ENCODE peak calls at places on chromosomes 13 and 19, in five cellular contexts. One of them, this sample, is unnamed.

GRCh38 chr13:57725480-57725879 is 93.9 kb downstream of the PCDH17 start:
- DNase-seq in ovary: no peak
- DNase-seq in testis: no peak
- DNase-seq in mesenchymal stem cell: no peak
- DNase-seq in mucosa of descending colon: no peak
- DNase-seq in this sample: no peak

GRCh38 chr13:102227696-102228095 is 174.2 kb downstream of the FGF14 start:
- DNase-seq in ovary: no peak
- DNase-seq in testis: no peak
- DNase-seq in mesenchymal stem cell: no peak
- DNase-seq in mucosa of descending colon: no peak
- DNase-seq in this sample: no peak

GRCh38 chr13:51942189-51942588 is 69.1 kb downstream of the ATP7B start:
- DNase-seq in ovary: no peak
- DNase-seq in testis: no peak
- DNase-seq in mesenchymal stem cell: no peak
- DNase-seq in mucosa of descending colon: peak; percentile 89
- DNase-seq in this sample: no peak

GRCh38 chr13:34076943-34077703 is 259.2 kb downstream of the RFC3 start:
- DNase-seq in ovary: no peak
- DNase-seq in testis: no peak
- DNase-seq in mesenchymal stem cell: peak; percentile 53
- DNase-seq in mucosa of descending colon: no peak
- DNase-seq in this sample: no peak

GRCh38 chr13:111612918-111613317 is 292.5 kb downstream of the TEX29 start:
- DNase-seq in ovary: no peak
- DNase-seq in testis: no peak
- DNase-seq in mesenchymal stem cell: no peak
- DNase-seq in mucosa of descending colon: no peak
- DNase-seq in this sample: no peak

GRCh38 chr13:113106666-113107065 is 1.1 kb downstream of the F7 start:
- DNase-seq in ovary: no peak
- DNase-seq in testis: no peak
- DNase-seq in mesenchymal stem cell: no peak
- DNase-seq in mucosa of descending colon: no peak
- DNase-seq in this sample: no peak

GRCh38 chr19:29687897-29688728 is 22.9 kb downstream of the PLEKHF1 start:
- DNase-seq in ovary: no peak
- DNase-seq in testis: no peak
- DNase-seq in mesenchymal stem cell: peak; percentile 59
- DNase-seq in mucosa of descending colon: no peak
- DNase-seq in this sample: no peak

GRCh38 chr19:49116544-49116943 is 2.4 kb downstream of the LIN7B start:
- DNase-seq in ovary: no peak
- DNase-seq in testis: no peak
- DNase-seq in mesenchymal stem cell: no peak
- DNase-seq in mucosa of descending colon: no peak
- DNase-seq in this sample: peak; percentile 85

GRCh38 chr19:45439569-45440258 is 16.0 kb upstream of the ERCC1 start:
- DNase-seq in ovary: peak; percentile 95
- DNase-seq in testis: peak; percentile 90
- DNase-seq in mesenchymal stem cell: peak; percentile 88
- DNase-seq in mucosa of descending colon: peak; percentile 89
- DNase-seq in this sample: peak; percentile 88

GRCh38 chr13:38981096-38981495 is 9.5 kb downstream of the STOML3 start:
- DNase-seq in ovary: no peak
- DNase-seq in testis: no peak
- DNase-seq in mesenchymal stem cell: no peak
- DNase-seq in mucosa of descending colon: no peak
- DNase-seq in this sample: no peak

GRCh38 chr13:82758056-82758455 is 1124.2 kb downstream of the SLITRK1 start:
- DNase-seq in ovary: no peak
- DNase-seq in testis: no peak
- DNase-seq in mesenchymal stem cell: no peak
- DNase-seq in mucosa of descending colon: no peak
- DNase-seq in this sample: no peak

GRCh38 chr19:29682236-29682895 is 17.1 kb downstream of the PLEKHF1 start:
- DNase-seq in ovary: no peak
- DNase-seq in testis: no peak
- DNase-seq in mesenchymal stem cell: no peak
- DNase-seq in mucosa of descending colon: no peak
- DNase-seq in this sample: peak; percentile 26

GRCh38 chr13:46354143-46355087 is 32.6 kb downstream of the RUBCNL start:
- DNase-seq in ovary: no peak
- DNase-seq in testis: no peak
- DNase-seq in mesenchymal stem cell: peak; percentile 97
- DNase-seq in mucosa of descending colon: no peak
- DNase-seq in this sample: no peak

GRCh38 chr13:110937511-110938303 is 22.8 kb upstream of the ANKRD10 start:
- DNase-seq in ovary: no peak
- DNase-seq in testis: no peak
- DNase-seq in mesenchymal stem cell: no peak
- DNase-seq in mucosa of descending colon: no peak
- DNase-seq in this sample: no peak

DNA sequence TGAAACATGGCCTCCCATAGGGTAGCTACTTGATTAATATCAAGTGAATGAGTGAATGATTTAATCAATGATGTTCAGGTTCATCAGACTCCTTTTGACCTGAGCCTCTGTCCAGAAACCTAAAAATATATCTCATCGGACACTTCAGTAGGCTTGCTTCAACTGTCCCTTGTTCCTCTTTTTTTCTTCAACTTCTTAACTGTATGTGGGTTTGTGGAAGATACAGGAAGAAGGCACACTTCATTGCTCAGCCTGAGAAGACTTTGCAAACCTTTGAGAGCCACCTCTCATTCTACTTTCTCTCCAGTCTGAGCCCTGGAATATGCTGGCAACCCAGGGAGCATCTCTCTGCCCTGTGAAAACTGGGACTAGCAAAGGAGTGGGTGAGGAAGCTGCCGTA is 557.0 kb downstream of the FGF9 start:
- DNase-seq in ovary: no peak
- DNase-seq in testis: no peak
- DNase-seq in mesenchymal stem cell: no peak
- DNase-seq in mucosa of descending colon: no peak
- DNase-seq in this sample: no peak
- H3K4me1 ChIP-seq in ovary: no peaks in the 10 kb centered on the region
- H3K4me1 ChIP-seq in testis: no peaks in the 10 kb centered on the region
- H3K4me1 ChIP-seq in mesenchymal stem cell: no peaks in the 10 kb centered on the region
- H3K4me1 ChIP-seq in mucosa of descending colon: no peaks in the 10 kb centered on the region
- H3K4me1 ChIP-seq in this sample: no peaks in the 10 kb centered on the region

GRCh38 chr19:18699403-18700054 is 16.0 kb downstream of the CRTC1 start:
- DNase-seq in ovary: no peak
- DNase-seq in testis: no peak
- DNase-seq in mesenchymal stem cell: no peak
- DNase-seq in mucosa of descending colon: peak; percentile 46
- DNase-seq in this sample: no peak
- H3K4me1 ChIP-seq in ovary: peaks cover 7% of the 10 kb centered on the region
- H3K4me1 ChIP-seq in testis: peaks cover 4% of the 10 kb centered on the region
- H3K4me1 ChIP-seq in mesenchymal stem cell: peaks cover 26% of the 10 kb centered on the region
- H3K4me1 ChIP-seq in mucosa of descending colon: peaks cover 4% of the 10 kb centered on the region
- H3K4me1 ChIP-seq in this sample: peaks cover 24% of the 10 kb centered on the region

GRCh38 chr19:3665681-3666544 is 34.4 kb downstream of the PIP5K1C start:
- DNase-seq in ovary: peak; percentile 85
- DNase-seq in testis: peak; percentile 66
- DNase-seq in mesenchymal stem cell: peak; percentile 36
- DNase-seq in mucosa of descending colon: peak; percentile 82
- DNase-seq in this sample: peak; percentile 76
- H3K4me1 ChIP-seq in ovary: peaks cover 10% of the 10 kb centered on the region
- H3K4me1 ChIP-seq in testis: peaks cover 25% of the 10 kb centered on the region
- H3K4me1 ChIP-seq in mesenchymal stem cell: peaks cover 63% of the 10 kb centered on the region
- H3K4me1 ChIP-seq in mucosa of descending colon: peaks cover 5% of the 10 kb centered on the region
- H3K4me1 ChIP-seq in this sample: peaks cover 16% of the 10 kb centered on the region

GRCh38 chr19:35040474-35040825 is 1.1 kb upstream of the HPN start:
- DNase-seq in ovary: peak; percentile 67
- DNase-seq in testis: no peak
- DNase-seq in mesenchymal stem cell: no peak
- DNase-seq in mucosa of descending colon: no peak
- DNase-seq in this sample: no peak

GRCh38 chr19:35039881-35040456 is 1.6 kb upstream of the HPN start:
- DNase-seq in ovary: peak; percentile 61
- DNase-seq in testis: no peak
- DNase-seq in mesenchymal stem cell: no peak
- DNase-seq in mucosa of descending colon: no peak
- DNase-seq in this sample: no peak

GRCh38 chr19:35041548-35042055 is at the start of gene HPN:
- DNase-seq in ovary: peak; percentile 61
- DNase-seq in testis: no peak
- DNase-seq in mesenchymal stem cell: no peak
- DNase-seq in mucosa of descending colon: no peak
- DNase-seq in this sample: peak; percentile 79

GRCh38 chr19:35042056-35042730 is 672 bp downstream of the HPN start:
- DNase-seq in ovary: peak; percentile 68
- DNase-seq in testis: no peak
- DNase-seq in mesenchymal stem cell: no peak
- DNase-seq in mucosa of descending colon: no peak
- DNase-seq in this sample: no peak

DNA sequence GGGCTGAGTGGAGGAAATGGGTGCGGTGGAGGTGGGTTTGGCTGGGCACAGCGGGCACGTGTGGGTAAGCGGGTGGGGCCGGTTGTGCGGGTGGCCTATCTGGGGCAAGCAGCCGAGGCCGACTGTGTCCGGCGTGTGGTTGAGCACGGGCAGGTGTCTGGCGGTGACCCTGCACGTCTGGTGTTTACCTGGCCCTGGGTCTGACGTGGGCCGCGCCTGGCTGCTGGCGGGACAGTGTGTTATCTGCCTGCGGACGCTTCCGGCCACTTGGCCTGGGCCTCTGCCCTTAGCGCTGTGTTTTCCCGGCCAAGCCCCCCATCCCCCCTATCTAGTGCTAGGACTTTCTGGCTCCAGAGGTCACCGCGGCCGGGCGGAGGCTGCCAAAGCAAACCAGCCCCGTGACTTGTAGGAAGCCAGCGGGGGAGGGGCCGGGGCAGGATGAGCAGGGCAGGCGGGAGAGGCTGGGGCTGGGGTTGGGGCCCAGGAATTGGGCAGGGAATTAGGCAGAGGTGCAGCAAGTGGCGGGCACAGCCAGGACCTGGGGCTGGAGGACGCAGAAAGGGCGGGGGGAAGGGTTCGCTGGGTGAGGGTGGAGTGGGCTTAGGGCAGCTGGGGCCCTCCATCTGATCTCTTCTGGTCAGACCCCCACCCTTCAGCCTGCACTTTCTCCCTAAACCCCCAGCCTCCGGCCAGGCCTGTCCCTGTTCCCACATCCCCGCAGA is 534 bp upstream of the HPN start:
- DNase-seq in ovary: peak; percentile 98
- DNase-seq in testis: peak; percentile 89
- DNase-seq in mesenchymal stem cell: peak; percentile 30
- DNase-seq in mucosa of descending colon: peak; percentile 79
- DNase-seq in this sample: peak; percentile 93
- H3K4me1 ChIP-seq in ovary: peaks cover 18% of the 10 kb centered on the region
- H3K4me1 ChIP-seq in testis: peaks cover 35% of the 10 kb centered on the region
- H3K4me1 ChIP-seq in mesenchymal stem cell: peaks cover 33% of the 10 kb centered on the region
- H3K4me1 ChIP-seq in mucosa of descending colon: peaks cover 15% of the 10 kb centered on the region
- H3K4me1 ChIP-seq in this sample: peaks cover 63% of the 10 kb centered on the region

DNA sequence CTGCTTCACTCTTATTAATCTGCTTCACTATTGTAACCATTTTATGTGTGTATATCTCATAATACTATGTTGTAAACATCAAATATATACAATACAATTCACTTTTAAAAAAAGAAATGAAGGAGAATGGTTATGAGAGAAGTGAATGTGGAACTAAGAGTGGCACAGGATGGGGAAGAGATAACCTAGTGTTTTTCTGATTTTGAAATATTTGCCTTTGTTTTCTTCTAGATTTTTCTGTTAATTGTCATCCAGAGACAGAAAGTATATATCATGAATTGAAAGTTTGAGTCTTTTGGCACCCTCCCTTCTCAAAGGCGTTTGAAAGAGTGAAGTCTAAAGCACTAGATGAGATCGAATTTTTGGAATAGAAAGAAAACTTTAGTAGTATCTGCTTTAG is 2.8 kb downstream of the DNAJC3 start:
- DNase-seq in ovary: no peak
- DNase-seq in testis: no peak
- DNase-seq in mesenchymal stem cell: no peak
- DNase-seq in mucosa of descending colon: no peak
- DNase-seq in this sample: no peak
- H3K4me1 ChIP-seq in ovary: no peaks in the 10 kb centered on the region
- H3K4me1 ChIP-seq in testis: peaks cover 12% of the 10 kb centered on the region
- H3K4me1 ChIP-seq in mesenchymal stem cell: no peaks in the 10 kb centered on the region
- H3K4me1 ChIP-seq in mucosa of descending colon: peaks cover 29% of the 10 kb centered on the region
- H3K4me1 ChIP-seq in this sample: peaks cover 67% of the 10 kb centered on the region